ENCODE peak calls at places on chromosomes 5 and 9, in five cellular contexts. U is naive thymus-derived CD8-positive, alpha-beta T cell; C is OCI-LY7; R is HTR-8/SVneo; B is M059J. V is an unnamed sample.

GRCh38 chr5:160175438-160176218 is 53.7 kb upstream of the FABP6 start:
- DNase-seq in B (peak; percentile 82), C (no peak), U (no peak), R (peak; percentile 34), V (no peak)

GRCh38 chr9:93654351-93654961 is 78.1 kb downstream of the PHF2 start:
- DNase-seq in U (no peak), R (no peak), C (no peak), B (no peak), V (no peak)

GRCh38 chr9:20872340-20872977 is 159.0 kb downstream of the HACD4 start:
- DNase-seq in U (no peak), C (no peak), B (peak; percentile 77), R (no peak), V (peak; percentile 95)

GRCh38 chr9:12933957-12934356 is 159.1 kb downstream of the LURAP1L start:
- DNase-seq in R (no peak), B (peak; percentile 71), C (no peak), U (no peak), V (peak; percentile 76)

GRCh38 chr5:3268760-3269330 is 326.8 kb upstream of the IRX1 start:
- DNase-seq in B (no peak), U (no peak), R (no peak), C (no peak), V (no peak)

GRCh38 chr5:145471831-145472616 is 363.1 kb downstream of the PRELID2 start:
- DNase-seq in B (peak; percentile 47), R (no peak), C (no peak), U (no peak), V (peak; percentile 55)

GRCh38 chr5:39399135-39400036 is 25.4 kb downstream of the DAB2 start:
- DNase-seq in C (no peak), R (peak; percentile 95), B (peak; percentile 98), U (no peak), V (peak; percentile 98)

GRCh38 chr5:6768590-6769230 is 55.5 kb downstream of the TENT4A start:
- DNase-seq in C (no peak), B (no peak), R (no peak), U (no peak), V (no peak)

GRCh38 chr9:24698864-24699518 is 153.3 kb upstream of the IZUMO3 start:
- DNase-seq in C (peak; percentile 2), R (peak; percentile 0), U (no peak), B (peak; percentile 2), V (no peak)

GRCh38 chr5:153400931-153401330 is 89.5 kb upstream of the GRIA1 start:
- DNase-seq in U (no peak), R (no peak), C (no peak), B (peak; percentile 11), V (peak; percentile 56)

V was measured in EH.